ENCODE peak calls at places on chromosomes 6 and 20, in four cellular contexts. Y is HCT116, L is A549, N is lower leg skin. W is an unnamed sample.

GRCh38 chr20:15265910-15266309 is 928.5 kb upstream of the FLRT3 start:
- DNase-seq in Y (no peak), L (no peak), N (no peak), W (no peak)

GRCh38 chr6:84344005-84344404 is 116.6 kb upstream of the CEP162 start:
- DNase-seq in N (no peak), Y (no peak), L (no peak), W (no peak)

GRCh38 chr6:35497571-35498406 is 910 bp upstream of the TEAD3 start:
- DNase-seq in N (peak), Y (no peak), L (peak), W (peak)

GRCh38 chr6:155187096-155187495 is 76.7 kb upstream of the CLDN20 start:
- DNase-seq in L (no peak), N (no peak), Y (no peak), W (no peak)

GRCh38 chr20:41260734-41261220 is 56.8 kb downstream of the ZHX3 start:
- DNase-seq in L (no peak), Y (no peak), N (no peak), W (no peak)

GRCh38 chr6:31243508-31243907 is 28.4 kb downstream of the HLA-C start:
- DNase-seq in L (no peak), N (no peak), Y (no peak), W (no peak)

GRCh38 chr20:59253779-59254319 is 46.6 kb upstream of the EDN3 start:
- DNase-seq in L (no peak), N (no peak), Y (no peak), W (peak)

GRCh38 chr6:79374308-79374707 is 139.8 kb upstream of the HMGN3 start:
- DNase-seq in N (no peak), Y (no peak), L (no peak), W (no peak)

GRCh38 chr20:38000293-38000692 is 33.0 kb downstream of the TTI1 start:
- DNase-seq in N (no peak), Y (no peak), L (no peak), W (no peak)

GRCh38 chr6:111173946-111174345 is 86.6 kb downstream of the SLC16A10 start:
- DNase-seq in L (no peak), Y (no peak), N (no peak), W (no peak)

GRCh38 chr6:2478200-2478599 is 232.8 kb upstream of the GMDS start:
- DNase-seq in N (no peak), Y (no peak), L (no peak), W (no peak)

GRCh38 chr20:5100684-5101347 is 18.9 kb downstream of the PCNA start:
- DNase-seq in Y (peak), L (peak), N (peak), W (peak)

GRCh38 chr20:64158346-64159285 is 5.6 kb upstream of the MYT1 start:
- DNase-seq in L (no peak), Y (no peak), N (no peak), W (no peak)

GRCh38 chr6:12289655-12290489 is at the start of gene EDN1:
- DNase-seq in Y (peak), N (peak), L (peak), W (peak)

GRCh38 chr6:156423829-156424228 is 353.3 kb upstream of the ARID1B start:
- DNase-seq in L (no peak), N (no peak), Y (no peak), W (no peak)

GRCh38 chr6:148959511-148959910 is 212.7 kb downstream of the UST start:
- DNase-seq in N (no peak), Y (no peak), L (no peak), W (no peak)

GRCh38 chr6:13307508-13307995 is 20.8 kb downstream of the TBC1D7 start:
- DNase-seq in N (no peak), L (peak), Y (no peak), W (no peak)

GRCh38 chr6:135250234-135250633 is 69.1 kb downstream of the MYB start:
- DNase-seq in Y (no peak), L (no peak), N (no peak), W (no peak)

GRCh38 chr6:67141012-67141411 is 1434.0 kb upstream of the EYS start:
- DNase-seq in Y (no peak), N (no peak), L (no peak), W (no peak)

GRCh38 chr20:42161228-42161829 is 543.2 kb upstream of the CHD6 start:
- DNase-seq in N (no peak), Y (no peak), L (no peak), W (no peak)

GRCh38 chr20:9071976-9072726 is 3.3 kb downstream of the PLCB4 start:
- DNase-seq in N (no peak), Y (no peak), L (no peak), W (no peak)

GRCh38 chr6:49001856-49002255 is 461.2 kb downstream of the MMUT start:
- DNase-seq in L (no peak), Y (no peak), N (no peak), W (no peak)

GRCh38 chr6:133887478-133887877 is 1.4 kb upstream of the TCF21 start:
- DNase-seq in Y (no peak), N (no peak), L (no peak), W (no peak)

GRCh38 chr20:43292221-43292620 is 102.5 kb upstream of the PTPRT start:
- DNase-seq in N (no peak), L (no peak), Y (no peak), W (no peak)

GRCh38 chr6:79250107-79250514 is 15.6 kb upstream of the HMGN3 start:
- DNase-seq in N (no peak), Y (no peak), L (no peak), W (no peak)

GRCh38 chr20:35503281-35503680 is 26.2 kb downstream of the C20orf173 start:
- DNase-seq in N (no peak), Y (no peak), L (no peak), W (no peak)
- TF ChIP-seq POLR2A in N (no peak), Y (no peak), L (no peak), W (no peak)

GRCh38 chr20:45341939-45342862 is 6.0 kb downstream of the SDC4 start:
- DNase-seq in L (no peak), Y (no peak), N (peak), W (no peak)
- TF ChIP-seq POLR2A in L (no peak), Y (no peak), N (no peak), W (no peak)

DNA sequence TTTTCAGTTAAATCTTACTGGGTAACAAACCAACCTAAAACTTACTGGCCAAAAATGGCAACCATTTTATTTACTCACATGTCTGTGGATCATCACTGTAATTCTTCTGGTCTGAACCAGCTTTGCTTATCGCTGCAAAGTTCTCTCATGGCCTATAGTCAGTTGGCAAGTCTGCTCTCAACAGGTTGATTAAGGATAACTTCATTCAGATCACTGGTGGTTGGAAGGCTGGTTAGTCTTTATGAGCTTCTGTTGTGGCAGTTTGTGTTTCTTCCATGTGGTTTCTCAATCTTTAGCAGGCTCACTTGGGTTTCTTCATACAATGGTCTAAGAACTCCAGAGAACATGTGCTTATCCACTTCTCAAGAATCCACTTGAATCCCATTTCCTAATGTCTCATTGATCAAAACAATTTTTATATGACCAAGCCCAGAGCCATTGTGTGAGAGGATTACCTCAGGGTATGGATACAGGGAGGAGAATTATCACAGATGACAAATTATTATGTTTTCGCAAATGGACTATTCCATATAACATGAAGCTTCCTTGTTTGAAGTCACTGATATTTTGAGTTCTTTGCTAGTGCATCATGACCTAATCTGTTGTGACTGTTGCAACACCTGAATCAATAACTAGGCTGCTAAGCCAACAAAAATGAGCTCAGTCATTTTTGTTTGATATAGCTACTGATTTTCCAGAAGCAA is 155.4 kb upstream of the BMP2 start:
- DNase-seq in N (no peak), L (no peak), Y (no peak), W (no peak)
- TF ChIP-seq POLR2A in N (no peak), L (no peak), Y (no peak), W (no peak)

GRCh38 chr6:20584100-20584731 is 50.0 kb downstream of the CDKAL1 start:
- DNase-seq in N (no peak), Y (no peak), L (no peak), W (no peak)
- TF ChIP-seq POLR2A in N (no peak), Y (no peak), L (no peak), W (no peak)

GRCh38 chr6:108074359-108075144 is at the start of gene OSTM1:
- DNase-seq in L (peak), Y (peak), N (peak), W (peak)
- TF ChIP-seq POLR2A in L (peak), Y (peak), N (no peak), W (peak)

GRCh38 chr6:81939774-81940165 is 187.3 kb upstream of the TENT5A start:
- DNase-seq in Y (no peak), N (no peak), L (no peak), W (no peak)

GRCh38 chr6:81938991-81939773 is 186.7 kb upstream of the TENT5A start:
- DNase-seq in N (no peak), Y (peak), L (no peak), W (no peak)

GRCh38 chr6:81937296-81937937 is 184.9 kb upstream of the TENT5A start:
- DNase-seq in N (no peak), Y (peak), L (no peak), W (no peak)

GRCh38 chr6:81940451-81940850 is 188.0 kb upstream of the TENT5A start:
- DNase-seq in L (no peak), N (no peak), Y (no peak), W (no peak)

DNA sequence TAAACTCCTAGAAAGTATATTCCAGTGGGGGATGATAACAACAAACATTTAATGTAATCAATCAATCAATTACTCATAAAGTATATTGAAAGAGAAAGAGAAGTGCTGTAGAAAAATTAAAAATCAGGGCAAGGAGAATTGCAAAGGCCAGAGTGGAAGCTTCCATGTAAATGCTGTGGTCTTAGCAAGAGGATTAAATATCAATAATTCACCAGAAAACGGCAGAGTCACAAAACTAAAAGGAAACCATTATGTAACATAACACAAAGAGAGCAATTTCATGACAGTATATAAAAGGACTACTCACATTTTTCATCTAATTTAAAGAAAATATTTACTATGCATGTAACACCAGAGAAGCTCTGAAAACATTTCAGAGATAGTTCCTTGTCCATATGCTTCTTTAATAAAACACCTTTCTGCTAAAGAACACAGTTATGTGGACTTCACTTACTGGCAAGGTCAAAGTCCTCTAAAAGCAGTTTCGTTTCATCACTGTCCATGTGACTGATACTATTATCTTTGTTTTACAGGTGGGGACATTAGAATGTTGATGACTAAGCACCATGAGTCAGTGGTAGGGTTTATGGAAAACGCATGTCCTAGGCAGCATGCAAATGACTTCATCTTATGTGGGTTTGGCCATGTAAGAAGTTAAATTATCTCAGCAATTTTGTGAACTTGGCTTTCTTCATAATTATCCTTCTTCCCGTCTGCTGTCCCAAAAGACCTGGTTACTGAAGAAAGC is 185.7 kb upstream of the TENT5A start:
- DNase-seq in N (no peak), Y (peak), L (peak), W (peak)
- TF ChIP-seq POLR2A in N (no peak), Y (no peak), L (no peak), W (peak)

DNA sequence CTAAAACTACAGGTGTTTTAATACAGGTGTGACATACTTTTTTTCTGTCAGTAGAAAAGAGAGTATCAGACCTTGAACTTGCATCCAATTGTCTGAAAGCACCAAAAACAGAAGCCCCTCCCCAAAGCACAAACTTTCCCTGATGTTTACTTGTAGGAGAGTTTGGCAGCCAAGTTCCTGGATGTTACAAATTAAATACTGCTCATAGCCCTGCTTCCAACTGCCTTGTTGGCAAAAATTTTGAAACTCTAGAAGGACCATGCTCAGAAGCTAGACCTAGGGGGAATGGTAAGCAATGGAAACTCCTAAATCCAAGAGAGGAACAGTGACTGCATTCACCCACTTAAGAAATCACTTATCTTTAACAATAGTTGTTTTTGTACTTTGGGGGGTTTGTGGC is 17.0 kb upstream of the ARG1 start:
- DNase-seq in Y (no peak), L (no peak), N (no peak), W (no peak)
- TF ChIP-seq POLR2A in Y (no peak), L (no peak), N (no peak), W (no peak)

GRCh38 chr6:43093361-43094289 is 17.5 kb downstream of the PTK7 start:
- DNase-seq in L (no peak), N (peak), Y (no peak), W (no peak)
- TF ChIP-seq POLR2A in L (no peak), N (no peak), Y (no peak), W (no peak)

DNA sequence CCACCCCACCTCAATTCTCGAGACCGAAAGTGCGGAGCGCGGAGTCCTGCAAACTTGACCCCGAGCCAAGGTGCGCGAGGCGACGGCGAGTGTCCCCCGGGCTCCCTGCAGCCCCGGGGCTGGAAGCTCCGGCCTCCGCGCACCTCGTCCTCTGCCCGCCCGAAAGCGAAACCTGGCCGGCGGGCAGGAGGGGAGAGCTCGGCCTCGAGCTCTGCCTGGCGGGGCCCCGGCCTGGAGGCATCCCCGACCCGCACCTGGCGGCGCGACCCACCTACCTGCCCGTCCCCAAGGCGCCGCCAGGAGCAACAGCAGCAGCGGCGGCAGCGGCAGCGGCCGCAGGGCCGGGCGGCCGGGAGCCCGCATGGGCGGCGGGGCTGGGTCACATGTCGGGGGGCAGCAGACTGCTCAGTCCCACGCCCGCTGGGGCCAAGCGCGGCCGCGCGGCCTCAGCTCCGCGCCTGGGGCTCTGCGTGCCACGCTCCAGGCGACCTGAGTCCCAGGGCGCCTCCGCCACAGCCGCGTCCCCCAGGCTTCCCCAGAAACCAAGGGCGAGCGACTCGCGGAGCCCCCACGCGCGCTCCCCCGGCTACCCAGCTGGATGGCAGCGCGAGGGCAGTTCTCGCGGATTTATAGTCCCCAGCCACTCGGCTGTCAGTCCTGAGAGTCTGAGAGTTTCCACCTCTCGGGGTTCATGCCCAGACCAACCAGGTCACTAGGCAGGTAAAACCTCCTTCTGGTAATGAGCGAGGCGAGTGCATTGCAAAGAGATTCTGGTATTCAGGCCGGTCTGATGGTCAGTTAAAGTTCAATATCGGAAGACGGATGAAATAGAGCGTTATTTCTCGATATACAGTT is at the start of gene IL20RA:
- DNase-seq in Y (no peak), N (no peak), L (peak), W (no peak)
- TF ChIP-seq POLR2A in Y (no peak), N (no peak), L (no peak), W (no peak)

W was measured in Peyer's patch.